ENCODE peak calls at places on chromosomes 1 and 21, in six cellular contexts. K is fibroblast of mammary gland; J is astrocyte of the spinal cord; P is CD8-positive, alpha-beta T cell; W is endothelial cell; H is esophagus squamous epithelium. V is an unnamed sample.

GRCh38 chr1:15343729-15344128 is 66.0 kb upstream of the EFHD2 start:
- DNase-seq in J (peak), P (no peak), H (no peak), W (no peak), K (no peak), V (peak)

GRCh38 chr1:86429830-86430229 is 5.9 kb downstream of the CLCA2 start:
- DNase-seq in W (no peak), P (no peak), H (no peak), J (peak), K (peak), V (no peak)

GRCh38 chr1:47893412-47893811 is 103.8 kb downstream of the TRABD2B start:
- DNase-seq in W (no peak), H (no peak), J (no peak), P (no peak), K (no peak), V (no peak)

GRCh38 chr1:211478376-211478775 is 13.6 kb downstream of the RD3 start:
- DNase-seq in K (no peak), J (no peak), H (no peak), W (no peak), P (peak), V (no peak)

GRCh38 chr1:229270547-229271447 is at the start of gene RAB4A:
- DNase-seq in J (peak), H (peak), W (peak), K (peak), P (peak), V (peak)

GRCh38 chr21:8993284-8993942 is 1528.0 kb upstream of the TPTE start:
- DNase-seq in P (no peak), J (no peak), K (no peak), W (no peak), H (no peak), V (no peak)

GRCh38 chr1:29120955-29121485 is 2.7 kb downstream of the TMEM200B start:
- DNase-seq in J (peak), H (no peak), P (peak), W (peak), K (peak), V (no peak)

GRCh38 chr1:101081496-101082282 is 56.1 kb upstream of the DPH5 start:
- DNase-seq in W (no peak), H (no peak), J (no peak), K (no peak), P (peak), V (no peak)

GRCh38 chr1:107195476-107195875 is 54.6 kb downstream of the NTNG1 start:
- DNase-seq in H (no peak), P (no peak), K (no peak), W (no peak), J (peak), V (no peak)

GRCh38 chr1:107198581-107198980 is 57.7 kb downstream of the NTNG1 start:
- DNase-seq in K (no peak), W (no peak), H (no peak), P (no peak), J (peak), V (no peak)

GRCh38 chr1:107202007-107202406 is 61.2 kb downstream of the NTNG1 start:
- DNase-seq in J (no peak), W (no peak), K (no peak), H (no peak), P (no peak), V (no peak)

DNA sequence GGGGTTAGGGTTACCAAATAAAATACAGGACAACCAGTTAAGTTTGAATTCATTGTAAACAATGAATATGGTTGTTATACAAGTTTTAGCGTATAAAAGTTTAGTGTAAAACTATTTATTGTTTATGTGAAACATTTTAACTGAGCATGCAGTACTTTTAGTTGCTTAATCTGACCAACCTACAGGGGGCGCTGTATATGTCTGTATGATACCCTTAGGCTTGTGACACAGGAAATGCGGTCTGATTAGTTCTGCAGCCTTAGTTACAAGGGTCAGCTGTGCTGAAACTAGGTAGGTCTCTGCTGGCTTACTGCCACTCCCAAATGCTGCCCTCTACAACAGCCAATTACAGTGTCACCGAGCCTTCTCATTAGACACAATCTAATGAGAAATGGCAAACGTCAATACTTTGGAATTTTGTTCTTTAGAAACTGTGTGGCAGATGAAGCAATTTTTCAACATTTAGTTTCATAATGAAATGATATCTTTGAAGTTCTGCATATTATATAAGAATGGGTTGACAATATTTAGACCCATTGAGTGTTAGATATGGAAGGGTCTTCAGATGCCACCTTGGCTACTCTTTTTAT is 56.2 kb downstream of the NTNG1 start:
- DNase-seq in W (peak), H (no peak), P (no peak), J (no peak), K (peak), V (no peak)
- TF ChIP-seq CTCF in W (peak), H (no peak), P (no peak), J (peak), K (peak), V (peak)

GRCh38 chr1:41484881-41485280 is 398 bp upstream of the EDN2 start:
- DNase-seq in P (no peak), W (no peak), J (no peak), H (no peak), K (no peak), V (peak)

GRCh38 chr1:41482906-41483895 is 1.3 kb downstream of the EDN2 start:
- DNase-seq in H (no peak), K (no peak), W (no peak), P (no peak), J (no peak), V (peak)

GRCh38 chr1:41485605-41486004 is 1.1 kb upstream of the EDN2 start:
- DNase-seq in H (no peak), J (peak), P (no peak), W (no peak), K (peak), V (peak)

GRCh38 chr1:41482001-41482765 is 2.3 kb downstream of the EDN2 start:
- DNase-seq in W (no peak), H (no peak), J (no peak), P (no peak), K (no peak), V (peak)

GRCh38 chr1:41483960-41484844 is at the start of gene EDN2:
- DNase-seq in W (no peak), H (no peak), J (no peak), P (no peak), K (no peak), V (peak)
- TF ChIP-seq CTCF in W (no peak), H (peak), J (peak), P (no peak), K (no peak), V (peak)

GRCh38 chr1:232627171-232627570 is 2.8 kb downstream of the SIPA1L2 start:
- DNase-seq in P (no peak), K (no peak), W (no peak), H (no peak), J (no peak), V (no peak)

GRCh38 chr1:232627645-232628334 is 2.1 kb downstream of the SIPA1L2 start:
- DNase-seq in J (peak), H (no peak), P (no peak), W (no peak), K (peak), V (no peak)

GRCh38 chr1:232629250-232630046 is 485 bp downstream of the SIPA1L2 start:
- DNase-seq in H (no peak), P (no peak), W (peak), K (peak), J (peak), V (peak)

GRCh38 chr1:232630047-232630893 is at the start of gene SIPA1L2:
- DNase-seq in H (peak), W (peak), K (peak), P (peak), J (peak), V (peak)

GRCh38 chr1:232628335-232629214 is 1.4 kb downstream of the SIPA1L2 start:
- DNase-seq in H (no peak), K (peak), J (peak), W (no peak), P (no peak), V (no peak)
- TF ChIP-seq CTCF in H (peak), K (peak), J (peak), W (no peak), P (no peak), V (peak)

DNA sequence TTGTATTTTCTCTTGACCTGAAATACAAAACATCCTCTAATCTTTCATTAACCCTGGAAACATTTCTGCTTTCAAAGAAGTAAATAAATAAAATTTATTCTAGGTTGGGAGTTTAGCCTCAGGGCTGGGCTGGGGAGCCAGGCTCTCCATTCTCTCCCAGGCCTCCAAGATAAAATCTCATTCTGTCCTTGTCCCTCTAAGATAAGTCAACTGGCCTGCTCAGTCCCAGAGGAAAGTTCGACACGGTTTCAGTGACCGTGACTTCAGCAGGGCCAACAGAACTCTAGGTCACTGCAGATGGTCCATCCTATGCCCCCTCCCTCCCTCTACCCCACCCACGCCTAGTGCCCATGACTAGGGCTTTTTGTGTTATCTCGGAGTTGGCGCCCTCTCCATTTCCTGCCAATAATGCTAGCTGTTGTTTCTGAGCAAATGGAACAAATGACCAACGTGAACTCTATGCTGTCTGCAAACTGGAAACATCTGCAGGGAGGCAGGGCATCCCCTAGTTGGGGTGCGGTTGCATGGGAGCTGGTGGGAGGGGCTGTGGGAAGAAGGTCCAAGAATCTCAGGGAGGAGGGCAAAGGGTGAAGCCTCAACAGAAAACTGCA is 10.1 kb upstream of the ADORA3 start:
- DNase-seq in W (no peak), H (no peak), J (no peak), P (no peak), K (no peak), V (no peak)
- TF ChIP-seq CTCF in W (no peak), H (no peak), J (no peak), P (no peak), K (no peak), V (no peak)

GRCh38 chr21:41583274-41583790 is 75.4 kb upstream of the TMPRSS2 start:
- DNase-seq in P (no peak), J (peak), H (no peak), K (no peak), W (no peak), V (no peak)

GRCh38 chr21:41582866-41583265 is 74.9 kb upstream of the TMPRSS2 start:
- DNase-seq in H (no peak), K (no peak), J (no peak), W (no peak), P (no peak), V (no peak)

GRCh38 chr21:41580758-41581554 is 73.0 kb upstream of the TMPRSS2 start:
- DNase-seq in K (no peak), J (no peak), H (no peak), W (no peak), P (no peak), V (no peak)

GRCh38 chr21:41582298-41582840 is 74.4 kb upstream of the TMPRSS2 start:
- DNase-seq in W (no peak), P (no peak), J (no peak), H (no peak), K (no peak), V (no peak)

GRCh38 chr21:41581592-41582228 is 73.8 kb upstream of the TMPRSS2 start:
- DNase-seq in K (no peak), H (no peak), P (no peak), W (no peak), J (no peak), V (no peak)
- TF ChIP-seq CTCF in K (no peak), H (no peak), P (no peak), W (no peak), J (no peak), V (no peak)

DNA sequence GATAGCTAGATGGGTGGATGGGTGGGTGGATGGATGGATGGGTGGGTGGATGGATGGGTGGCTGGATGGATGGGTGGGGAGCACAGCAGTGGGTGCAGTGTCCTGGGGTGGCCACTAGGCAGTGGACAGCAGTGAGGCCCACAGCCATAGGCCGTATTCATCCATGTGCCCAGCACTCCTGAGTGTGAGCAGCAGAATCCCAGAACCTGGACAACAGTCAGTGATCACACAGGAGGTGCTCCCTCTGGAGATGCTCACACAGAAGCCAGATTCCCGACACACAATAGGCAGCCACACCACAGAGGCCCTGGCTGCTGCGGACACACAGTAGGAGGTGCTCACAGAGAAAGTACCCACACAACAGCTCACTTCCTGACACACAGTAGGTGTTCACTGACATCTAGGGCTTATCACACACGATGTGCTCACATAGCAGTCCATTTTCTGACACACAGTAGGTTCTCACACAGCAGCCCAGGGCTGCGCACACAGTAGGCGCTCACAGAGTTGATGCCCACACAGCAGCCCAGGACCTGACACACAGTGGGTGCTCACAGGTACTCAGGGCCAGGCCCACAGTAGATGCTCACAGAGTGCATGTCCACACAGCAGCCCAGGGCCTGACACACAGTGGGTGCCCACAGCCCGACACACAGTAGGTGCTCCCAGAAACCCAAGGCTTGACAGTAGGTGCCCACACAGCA is 64.0 kb downstream of the RAP1GAP start:
- DNase-seq in P (no peak), K (no peak), H (no peak), J (no peak), W (no peak), V (no peak)
- TF ChIP-seq CTCF in P (no peak), K (no peak), H (no peak), J (no peak), W (no peak), V (no peak)